ENCODE peak calls at places on chromosomes 13 and 19, in eight cellular contexts. K, Z, J, Q, I, R, N and U are unnamed samples. For H3K4me1, the result is how much of the 10 kb centered on the place peaks cover.

GRCh38 chr13:51539887-51540286 is 44.4 kb upstream of the WDFY2 start:
- DNase-seq in J (no peak), K (no peak), Z (no peak), Q (no peak), N (no peak), I (no peak), R (no peak), U (no peak)

GRCh38 chr13:51584731-51585191 is 499 bp downstream of the WDFY2 start:
- DNase-seq in K (no peak), R (peak), I (peak), N (peak), J (peak), Z (peak), Q (peak), U (no peak)

GRCh38 chr13:92838786-92839185 is 387.8 kb upstream of the GPC6 start:
- DNase-seq in N (no peak), K (no peak), Z (no peak), I (no peak), R (no peak), J (no peak), Q (no peak), U (no peak)

GRCh38 chr19:47158879-47159509 is 28.4 kb downstream of the SAE1 start:
- DNase-seq in K (no peak), R (no peak), I (no peak), N (no peak), Z (no peak), Q (no peak), J (no peak), U (no peak)

GRCh38 chr13:105147481-105147880 is 1388.0 kb downstream of the EFNB2 start:
- DNase-seq in R (no peak), J (no peak), I (no peak), N (no peak), K (no peak), Q (no peak), Z (no peak), U (no peak)

GRCh38 chr19:42066075-42066754 is 3.8 kb downstream of the GRIK5 start:
- DNase-seq in K (no peak), N (no peak), Q (no peak), I (no peak), J (no peak), R (no peak), Z (no peak), U (no peak)

GRCh38 chr19:42198676-42199439 is 18.6 kb downstream of the DEDD2 start:
- DNase-seq in Q (no peak), J (no peak), I (peak), K (no peak), N (no peak), R (no peak), Z (no peak), U (no peak)

GRCh38 chr19:6849876-6850275 is 37.5 kb upstream of the ADGRE1 start:
- DNase-seq in I (no peak), N (no peak), Q (no peak), R (no peak), J (no peak), K (no peak), Z (no peak), U (no peak)

GRCh38 chr13:76600086-76600485 is 286.1 kb downstream of the KCTD12 start:
- DNase-seq in Z (no peak), R (no peak), K (no peak), N (no peak), Q (no peak), J (no peak), I (no peak), U (no peak)

GRCh38 chr19:1251503-1252220 is 3.3 kb downstream of the MIDN start:
- DNase-seq in N (no peak), R (no peak), I (peak), K (no peak), Z (peak), Q (no peak), J (no peak), U (no peak)
- TF ChIP-seq POLR2A in N (no peak), R (no peak), I (peak), K (no peak), Z (no peak), Q (no peak), J (no peak), U (no peak)

DNA sequence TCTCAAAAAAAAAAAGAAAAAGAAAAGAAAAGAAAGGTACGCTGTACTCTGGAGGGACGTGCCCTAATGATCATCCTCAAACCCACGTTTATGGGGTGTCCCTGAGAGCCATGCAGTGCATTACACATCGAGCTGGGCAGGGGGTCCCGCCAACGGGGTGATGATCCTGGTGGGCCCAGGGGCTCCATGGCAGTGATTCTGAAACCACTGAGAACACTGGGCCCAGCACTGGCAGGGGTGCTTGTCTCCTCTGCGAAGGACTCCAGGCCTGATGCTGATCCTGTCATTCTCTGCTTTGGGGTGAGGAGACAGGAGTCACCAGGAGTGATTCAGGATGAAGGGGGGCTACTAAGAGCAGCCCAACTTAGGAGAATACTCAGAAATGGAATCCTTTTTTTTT is 18.7 kb downstream of the MOB3A start:
- DNase-seq in N (no peak), J (no peak), R (no peak), Q (no peak), K (no peak), Z (no peak), I (no peak), U (no peak)
- H3K4me1 ChIP-seq in N (under half), J (under half), R (under half), Q (under half), K (under half), Z (under half), I (under half), U (under half)

DNA sequence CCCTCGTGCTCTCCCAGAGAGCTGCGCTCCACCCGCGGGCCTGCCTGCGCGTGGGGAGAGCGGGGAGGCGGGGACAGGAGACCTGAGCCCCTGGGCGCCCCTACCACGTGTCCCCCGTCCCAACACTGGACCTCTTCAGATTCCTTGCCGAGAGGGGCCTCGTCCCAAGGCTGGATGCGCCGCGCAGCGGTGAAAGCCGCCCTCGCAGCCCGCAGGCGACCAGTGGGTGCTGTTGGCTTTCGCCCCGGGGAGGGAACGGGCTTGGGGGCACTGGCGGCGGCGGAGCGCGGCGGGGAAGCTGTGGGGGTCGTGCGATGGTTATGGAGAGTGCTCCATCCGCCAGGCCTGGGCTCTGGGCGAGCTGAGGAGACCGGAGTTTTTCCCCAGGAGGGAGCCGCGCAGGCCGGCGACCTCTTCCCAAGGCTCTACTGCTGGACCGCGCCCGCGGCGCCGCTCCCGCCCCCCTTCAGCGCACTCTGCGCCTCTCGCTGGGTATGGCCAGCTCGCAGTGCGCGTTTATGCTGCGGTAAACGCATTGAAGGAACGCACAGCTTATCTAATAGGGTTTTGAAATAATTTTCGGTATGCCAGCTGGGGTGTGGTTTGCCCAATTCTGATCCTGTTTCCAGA is 17.2 kb upstream of the RNF17 start:
- DNase-seq in K (no peak), J (no peak), I (no peak), N (peak), Q (no peak), R (no peak), Z (no peak), U (no peak)
- H3K4me3 ChIP-seq in K (peak), J (no peak), I (peak), N (peak), Q (no peak), R (peak), Z (peak), U (no peak)

GRCh38 chr13:80249906-80250513 is 90.9 kb downstream of the SPRY2 start:
- DNase-seq in I (no peak), R (no peak), Q (no peak), K (no peak), J (no peak), Z (no peak), N (no peak), U (no peak)
- TF ChIP-seq POLR2A in I (no peak), R (no peak), Q (no peak), K (no peak), J (no peak), Z (no peak), N (no peak), U (no peak)